ENCODE peak calls at places on chromosomes 12 and 14, in eight cellular contexts. K, J, G, A, B, L, T and N are unnamed samples.

GRCh38 chr12:60227916-60228315 is 632.1 kb downstream of the SLC16A7 start:
- DNase-seq in J (no peak), B (no peak), G (no peak), T (no peak), A (no peak), L (no peak), K (no peak), N (no peak)

GRCh38 chr12:109606261-109607028 is 32.9 kb downstream of the MVK start:
- DNase-seq in T (no peak), L (no peak), K (no peak), A (no peak), B (peak; percentile 23), J (peak; percentile 52), G (no peak), N (no peak)

GRCh38 chr14:71399057-71399487 is 491.8 kb downstream of the PCNX1 start:
- DNase-seq in B (no peak), L (no peak), J (no peak), A (no peak), K (no peak), G (peak; percentile 33), T (no peak), N (no peak)

GRCh38 chr12:10098762-10099161 is at the start of gene CLEC1A:
- DNase-seq in G (no peak), J (peak; percentile 50), T (no peak), A (no peak), B (no peak), K (peak; percentile 15), L (no peak), N (no peak)

GRCh38 chr14:95703805-95704204 is 10.1 kb downstream of the TCL1A start:
- DNase-seq in G (no peak), K (no peak), L (no peak), T (no peak), A (no peak), J (no peak), B (no peak), N (no peak)

GRCh38 chr14:34086358-34086757 is 135.5 kb upstream of the EGLN3 start:
- DNase-seq in J (no peak), A (no peak), B (no peak), G (no peak), K (no peak), T (no peak), L (no peak), N (no peak)

GRCh38 chr14:54135804-54136280 is 179.2 kb upstream of the BMP4 start:
- DNase-seq in K (no peak), B (no peak), L (no peak), G (no peak), T (no peak), J (no peak), A (no peak), N (no peak)

GRCh38 chr12:46664771-46665287 is 161.0 kb downstream of the SLC38A4 start:
- DNase-seq in L (peak; percentile 27), J (no peak), K (no peak), A (no peak), T (no peak), B (no peak), G (peak; percentile 96), N (no peak)

GRCh38 chr12:25276199-25276937 is 25.6 kb upstream of the KRAS start:
- DNase-seq in L (no peak), B (peak; percentile 77), A (no peak), T (peak; percentile 68), K (peak; percentile 27), G (peak; percentile 98), J (peak; percentile 36), N (no peak)

GRCh38 chr14:99745307-99745951 is 47.8 kb upstream of the EML1 start:
- DNase-seq in A (no peak), B (no peak), T (no peak), G (peak; percentile 93), J (no peak), L (no peak), K (no peak), N (no peak)

GRCh38 chr12:119409043-119409442 is 74.5 kb downstream of the CCDC60 start:
- DNase-seq in A (no peak), J (no peak), L (no peak), G (no peak), K (no peak), B (no peak), T (no peak), N (no peak)

GRCh38 chr12:119415714-119416113 is 81.2 kb downstream of the CCDC60 start:
- DNase-seq in J (no peak), B (no peak), T (no peak), A (no peak), G (no peak), K (no peak), L (no peak), N (no peak)

GRCh38 chr12:119417440-119417839 is 82.9 kb downstream of the CCDC60 start:
- DNase-seq in T (no peak), K (no peak), A (no peak), G (no peak), J (no peak), L (no peak), B (no peak), N (no peak)

GRCh38 chr12:119410396-119410795 is 75.9 kb downstream of the CCDC60 start:
- DNase-seq in B (no peak), K (no peak), G (no peak), J (no peak), T (no peak), A (no peak), L (no peak), N (no peak)

GRCh38 chr12:119412811-119413794 is 78.6 kb downstream of the CCDC60 start:
- DNase-seq in B (peak; percentile 73), L (peak; percentile 23), A (peak; percentile 76), T (peak; percentile 68), J (peak; percentile 53), K (peak; percentile 27), G (peak; percentile 59), N (no peak)
- TF ChIP-seq CTCF in B (peak; percentile 68), L (peak; percentile 80), A (peak; percentile 62), T (peak; percentile 81), J (no peak), K (peak; percentile 72), G (peak; percentile 81), N (peak; percentile 83)

DNA sequence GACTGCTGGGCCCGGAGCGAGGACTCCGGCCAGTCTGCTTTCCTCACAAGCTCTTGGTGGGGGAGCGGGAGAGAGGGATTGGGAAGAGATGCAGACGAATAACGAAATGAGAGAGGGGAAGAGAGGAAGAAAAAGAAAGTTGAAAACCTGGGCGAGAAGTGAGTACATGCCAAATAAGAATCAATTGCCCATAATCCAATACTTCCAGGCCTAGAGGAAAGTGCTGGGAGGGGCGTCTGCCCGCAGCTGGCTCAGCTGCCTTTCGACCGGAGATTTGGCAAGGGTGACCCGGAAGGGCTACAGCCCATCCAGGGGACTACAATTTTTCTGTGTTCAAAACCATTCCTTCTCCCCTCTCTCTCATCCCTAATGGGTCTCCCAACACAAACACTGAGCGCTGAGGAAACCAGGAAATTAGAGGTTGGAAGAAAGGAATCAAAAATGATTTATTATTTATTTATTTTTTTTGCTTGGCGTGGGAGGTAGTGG is 4.9 kb downstream of the NKX2-1 start:
- DNase-seq in J (no peak), K (no peak), T (no peak), G (no peak), L (no peak), A (no peak), B (no peak), N (no peak)
- TF ChIP-seq POLR2A in J (no peak), K (no peak), T (no peak), G (no peak), L (no peak), A (no peak), B (no peak), N (no peak)

DNA sequence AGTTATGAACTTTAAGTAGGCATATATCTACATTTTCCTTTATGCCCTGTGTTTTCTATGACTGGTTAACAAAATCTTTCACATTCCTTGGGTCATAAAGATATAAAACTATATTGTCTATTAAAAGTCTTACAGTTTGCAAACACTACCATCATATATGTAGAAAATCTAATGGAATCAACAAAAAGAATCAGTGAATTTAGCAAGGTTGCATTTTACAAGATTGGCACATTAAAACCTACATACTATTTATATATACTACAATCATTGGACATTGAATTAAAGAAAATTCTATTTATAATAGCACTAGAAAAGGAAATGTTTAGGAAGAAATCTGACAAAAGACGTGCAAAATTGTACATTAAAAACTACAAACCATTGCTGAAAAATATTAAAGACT is 173.3 kb upstream of the ABCD2 start:
- DNase-seq in J (no peak), A (no peak), L (no peak), B (no peak), T (no peak), G (no peak), K (no peak), N (no peak)
- TF ChIP-seq CTCF in J (no peak), A (no peak), L (no peak), B (no peak), T (no peak), G (no peak), K (no peak), N (no peak)

GRCh38 chr12:93502802-93503623 is 35.7 kb downstream of the MRPL42 start:
- DNase-seq in L (no peak), K (peak; percentile 36), T (peak; percentile 48), A (no peak), J (no peak), G (peak; percentile 48), B (peak; percentile 48), N (no peak)

GRCh38 chr12:93500201-93500600 is 32.9 kb downstream of the MRPL42 start:
- DNase-seq in G (no peak), J (no peak), K (no peak), T (no peak), B (no peak), L (no peak), A (no peak), N (no peak)

GRCh38 chr12:93500667-93501066 is 33.4 kb downstream of the MRPL42 start:
- DNase-seq in T (no peak), K (no peak), J (no peak), B (no peak), A (no peak), G (no peak), L (no peak), N (no peak)

DNA sequence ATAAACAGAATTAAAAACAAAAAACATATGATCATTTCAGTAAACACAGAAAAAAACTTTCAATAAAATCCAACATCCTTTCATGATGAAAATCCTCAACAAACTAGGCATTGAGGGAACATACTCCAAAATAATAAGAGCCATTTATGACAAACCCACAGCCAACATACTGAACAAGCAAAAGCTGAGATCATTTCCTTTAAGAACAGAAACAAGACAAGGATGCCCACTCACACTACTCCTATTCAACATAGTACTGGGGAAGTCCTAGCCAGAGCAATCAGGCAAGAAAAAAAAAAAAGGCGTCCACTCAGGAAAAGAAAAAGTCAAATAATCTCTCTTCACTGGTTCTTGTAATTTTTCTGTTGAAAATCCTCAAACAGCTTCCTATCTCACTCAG is 30.1 kb downstream of the MRPL42 start:
- DNase-seq in T (no peak), K (no peak), B (no peak), G (no peak), A (no peak), L (no peak), J (no peak), N (no peak)
- TF ChIP-seq POLR2A in T (no peak), K (no peak), B (no peak), G (no peak), A (no peak), L (no peak), J (no peak), N (no peak)